ENCODE peak calls at places on chromosome 20, in eight cellular contexts. K, V, D, G, Y, I, Z and N are unnamed samples.

GRCh38 chr20:7741866-7742265 is 198.4 kb downstream of the HAO1 start:
- DNase-seq in G (no peak), I (no peak), Z (no peak), K (no peak), V (no peak), Y (no peak), D (no peak), N (no peak)

GRCh38 chr20:31497838-31498540 is 16.3 kb upstream of the HM13 start:
- DNase-seq in K (no peak), I (no peak), G (no peak), Y (no peak), D (no peak), Z (no peak), V (no peak), N (peak)

GRCh38 chr20:63055575-63056235 is 48.9 kb upstream of the BHLHE23 start:
- DNase-seq in I (no peak), D (no peak), K (no peak), G (no peak), V (peak), Z (no peak), Y (no peak), N (no peak)

GRCh38 chr20:61525781-61526431 is 273.8 kb downstream of the CDH4 start:
- DNase-seq in Y (no peak), K (no peak), V (no peak), D (no peak), I (no peak), Z (no peak), G (no peak), N (peak)

GRCh38 chr20:53829706-53830521 is 236.3 kb upstream of the ZNF217 start:
- DNase-seq in K (no peak), Z (no peak), Y (no peak), G (no peak), I (no peak), V (no peak), D (peak), N (no peak)

GRCh38 chr20:12237772-12238171 is 320.1 kb downstream of the BTBD3 start:
- DNase-seq in K (no peak), Z (no peak), G (no peak), V (no peak), Y (no peak), I (no peak), D (no peak), N (no peak)

GRCh38 chr20:42740191-42740870 is 449.4 kb downstream of the PTPRT start:
- DNase-seq in K (no peak), V (no peak), D (no peak), G (no peak), Y (no peak), Z (no peak), I (no peak), N (no peak)

GRCh38 chr20:40434122-40434521 is 254.9 kb downstream of the MAFB start:
- DNase-seq in G (no peak), K (no peak), Z (no peak), I (no peak), D (no peak), Y (no peak), V (no peak), N (no peak)

GRCh38 chr20:25521382-25521781 is 63.9 kb downstream of the NINL start:
- DNase-seq in K (no peak), G (no peak), Y (no peak), V (no peak), I (no peak), D (no peak), Z (no peak), N (no peak)

GRCh38 chr20:31673943-31674463 is 36.3 kb downstream of the COX4I2 start:
- DNase-seq in V (no peak), D (no peak), I (no peak), K (no peak), G (no peak), Z (no peak), Y (no peak), N (no peak)

GRCh38 chr20:12925214-12925755 is 83.5 kb upstream of the SPTLC3 start:
- DNase-seq in Y (no peak), V (no peak), D (peak), K (no peak), G (peak), I (no peak), Z (no peak), N (peak)

GRCh38 chr20:41118632-41119031 is 18.7 kb upstream of the PLCG1 start:
- DNase-seq in G (no peak), D (no peak), K (no peak), Y (no peak), V (no peak), Z (no peak), I (no peak), N (no peak)

GRCh38 chr20:48026981-48027592 is 241.8 kb upstream of the SULF2 start:
- DNase-seq in G (no peak), K (no peak), D (no peak), I (no peak), V (no peak), Z (no peak), Y (no peak), N (no peak)

GRCh38 chr20:49850463-49851233 is 38.0 kb downstream of the SLC9A8 start:
- DNase-seq in I (no peak), G (no peak), Y (no peak), K (no peak), Z (no peak), V (no peak), D (no peak), N (peak)

GRCh38 chr20:16947346-16947943 is 199.3 kb downstream of the OTOR start:
- DNase-seq in V (no peak), Y (no peak), K (no peak), Z (no peak), G (no peak), D (no peak), I (no peak), N (no peak)

GRCh38 chr20:3766832-3767433 is 620 bp downstream of the ADISSP start:
- DNase-seq in Z (no peak), I (no peak), K (no peak), D (no peak), V (no peak), Y (no peak), G (no peak), N (no peak)

GRCh38 chr20:36230019-36230418 is 6.3 kb upstream of the AAR2 start:
- DNase-seq in D (no peak), I (no peak), G (no peak), K (no peak), V (no peak), Z (no peak), Y (no peak), N (no peak)

GRCh38 chr20:62364911-62365736 is 2.0 kb downstream of the LAMA5 start:
- DNase-seq in D (no peak), I (no peak), Z (no peak), V (no peak), G (no peak), K (no peak), Y (no peak), N (peak)

GRCh38 chr20:8299921-8300320 is 167.9 kb downstream of the PLCB1 start:
- DNase-seq in D (no peak), Z (no peak), G (no peak), V (no peak), Y (no peak), K (no peak), I (no peak), N (no peak)

GRCh38 chr20:13243826-13244376 is 22.8 kb downstream of the ISM1 start:
- DNase-seq in V (no peak), K (no peak), G (no peak), I (no peak), D (no peak), Z (no peak), Y (no peak), N (no peak)

GRCh38 chr20:50734730-50735679 is 3.6 kb downstream of the PARD6B start:
- DNase-seq in D (no peak), I (no peak), Z (no peak), G (no peak), Y (no peak), V (no peak), K (no peak), N (no peak)